ENCODE peak calls at places on chromosomes 4 and X, in nine cellular contexts. Q is testis, D is heart right ventricle, T is adrenal gland, W is GM23338, M is SK-N-SH, E is psoas muscle, G is left ventricle myocardium inferior, L is heart left ventricle. R is an unnamed sample.
A peak's percentile ranks its signal among the peaks of the same experiment; 100 is the strongest.

GRCh38 chr4:178311992-178312391 is 869.8 kb upstream of the AGA start:
- DNase-seq in Q (no peak), T (no peak), L (no peak), W (no peak), M (no peak), G (no peak), D (no peak), E (no peak), R (no peak)

GRCh38 chrX:118497180-118497814 is 1.7 kb downstream of the DOCK11 start:
- DNase-seq in L (no peak), T (no peak), M (no peak), G (no peak), Q (no peak), E (no peak), W (no peak), D (no peak), R (no peak)

GRCh38 chrX:27555514-27555913 is 34.6 kb upstream of the DCAF8L2 start:
- DNase-seq in E (no peak), D (no peak), W (peak; percentile 54), Q (no peak), M (peak; percentile 11), L (no peak), T (no peak), G (no peak), R (no peak)

GRCh38 chr4:40845136-40845910 is 95.6 kb downstream of the NSUN7 start:
- DNase-seq in L (no peak), Q (no peak), G (no peak), E (no peak), D (no peak), T (no peak), W (no peak), M (no peak), R (no peak)

GRCh38 chr4:6322067-6322760 is 52.6 kb downstream of the WFS1 start:
- DNase-seq in G (no peak), T (no peak), E (peak; percentile 37), M (no peak), W (no peak), D (no peak), L (no peak), Q (no peak), R (no peak)

GRCh38 chr4:137367608-137368007 is 164.7 kb downstream of the PCDH18 start:
- DNase-seq in T (no peak), M (no peak), W (no peak), D (no peak), Q (no peak), E (no peak), L (no peak), G (no peak), R (no peak)

GRCh38 chr4:186473933-186474332 is 81.4 kb downstream of the MTNR1A start:
- DNase-seq in G (no peak), E (no peak), M (no peak), Q (no peak), D (no peak), T (no peak), L (no peak), W (no peak), R (no peak)

GRCh38 chr4:189202182-189202868 is 738.3 kb upstream of the FRG1 start:
- DNase-seq in E (peak; percentile 83), D (peak; percentile 69), L (peak; percentile 51), G (peak; percentile 66), M (peak; percentile 45), Q (peak; percentile 63), T (peak; percentile 53), W (peak; percentile 68), R (peak; percentile 75)

GRCh38 chrX:38561951-38562719 is 793 bp downstream of the TSPAN7 start:
- DNase-seq in E (peak; percentile 62), G (peak; percentile 16), W (peak; percentile 44), T (peak; percentile 44), D (peak; percentile 21), Q (peak; percentile 19), M (peak; percentile 54), L (peak; percentile 30), R (no peak)

GRCh38 chr4:87901426-87901825 is 68.7 kb downstream of the MEPE start:
- DNase-seq in M (peak; percentile 52), T (no peak), D (no peak), Q (no peak), E (no peak), W (no peak), G (no peak), L (no peak), R (no peak)

GRCh38 chrX:140091276-140091886 is 126.1 kb upstream of the CXorf66 start:
- DNase-seq in D (peak; percentile 21), E (peak; percentile 51), W (peak; percentile 51), Q (peak; percentile 41), L (no peak), T (peak; percentile 47), G (peak; percentile 25), M (peak; percentile 39), R (no peak)

GRCh38 chrX:44431206-44431605 is 87.7 kb upstream of the EFHC2 start:
- DNase-seq in L (no peak), T (no peak), W (no peak), D (no peak), G (no peak), E (no peak), Q (no peak), M (no peak), R (no peak)

GRCh38 chrX:39759526-39760224 is 338.1 kb downstream of the BCOR start:
- DNase-seq in Q (peak; percentile 36), L (no peak), E (no peak), D (peak; percentile 27), W (no peak), M (peak; percentile 39), G (peak; percentile 23), T (peak; percentile 34), R (no peak)

GRCh38 chr4:102321260-102321991 is 23.9 kb downstream of the SLC39A8 start:
- DNase-seq in D (no peak), T (no peak), E (no peak), Q (no peak), G (no peak), W (peak; percentile 34), L (no peak), M (no peak), R (no peak)

GRCh38 chr4:102326951-102327350 is 18.3 kb downstream of the SLC39A8 start:
- DNase-seq in E (no peak), W (no peak), L (no peak), T (no peak), D (no peak), M (no peak), G (no peak), Q (no peak), R (no peak)

GRCh38 chr4:102322736-102323135 is 22.5 kb downstream of the SLC39A8 start:
- DNase-seq in L (no peak), M (no peak), E (no peak), Q (no peak), G (no peak), D (no peak), W (peak; percentile 67), T (no peak), R (no peak)

GRCh38 chr4:102328045-102328444 is 17.2 kb downstream of the SLC39A8 start:
- DNase-seq in E (no peak), T (no peak), L (no peak), M (no peak), Q (no peak), G (no peak), D (no peak), W (no peak), R (no peak)

GRCh38 chr4:102324725-102325124 is 20.6 kb downstream of the SLC39A8 start:
- DNase-seq in G (no peak), M (no peak), T (no peak), D (no peak), L (no peak), Q (no peak), E (no peak), W (no peak), R (no peak)
- TF ChIP-seq CTCF in G (no peak), M (no peak), T (no peak), D (no peak), L (no peak), Q (no peak), E (no peak), W (no peak), R (no peak)

GRCh38 chrX:10818651-10819050 is 198.3 kb upstream of the MID1 start:
- DNase-seq in W (no peak), M (no peak), D (no peak), E (no peak), G (no peak), L (no peak), Q (no peak), T (no peak), R (no peak)

GRCh38 chrX:10821293-10821692 is 200.9 kb upstream of the MID1 start:
- DNase-seq in T (no peak), G (no peak), M (no peak), E (no peak), W (no peak), L (no peak), Q (no peak), D (no peak), R (no peak)

DNA sequence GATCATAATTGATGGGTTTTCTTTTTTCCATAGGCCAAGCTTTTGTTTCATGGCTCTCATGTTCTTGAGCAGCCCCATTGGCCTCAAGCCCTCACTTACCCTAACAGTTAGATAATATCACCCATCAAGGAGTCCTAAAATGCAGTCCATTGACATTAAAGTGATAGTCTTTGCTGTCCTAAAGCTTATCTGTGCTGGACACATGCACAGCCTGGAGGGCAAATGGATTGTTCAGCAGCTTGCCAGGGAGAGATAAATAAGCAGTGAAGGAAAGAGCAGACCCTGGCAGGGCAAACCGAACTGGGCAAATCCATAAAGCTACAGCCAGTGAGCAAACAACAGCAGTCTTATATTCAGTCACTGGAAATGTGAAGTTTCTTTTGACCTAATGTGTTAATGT is 199.6 kb upstream of the MID1 start:
- DNase-seq in W (no peak), D (no peak), Q (no peak), T (no peak), M (peak; percentile 42), L (no peak), G (no peak), E (no peak), R (no peak)
- H3K27me3 ChIP-seq in W (no peaks in the 10 kb centered on the region), D (no peaks in the 10 kb centered on the region), Q (no peaks in the 10 kb centered on the region), T (no peaks in the 10 kb centered on the region), M (no peaks in the 10 kb centered on the region), L (no peaks in the 10 kb centered on the region), G (no peaks in the 10 kb centered on the region), E (peaks cover 8% of the 10 kb centered on the region), R (no peaks in the 10 kb centered on the region)

GRCh38 chr4:48247142-48247877 is 22.3 kb downstream of the TEC start:
- DNase-seq in E (no peak), T (no peak), W (no peak), D (no peak), L (no peak), Q (no peak), M (no peak), G (no peak), R (no peak)
- H3K27ac ChIP-seq in E (no peak overlapping the region), T (no peak overlapping the region), W (no peak overlapping the region), D (no peak overlapping the region), L (no peak overlapping the region), Q (peak overlapping the region; percentile 1), M (no peak overlapping the region), G (no peak overlapping the region), R (no peak overlapping the region)

DNA sequence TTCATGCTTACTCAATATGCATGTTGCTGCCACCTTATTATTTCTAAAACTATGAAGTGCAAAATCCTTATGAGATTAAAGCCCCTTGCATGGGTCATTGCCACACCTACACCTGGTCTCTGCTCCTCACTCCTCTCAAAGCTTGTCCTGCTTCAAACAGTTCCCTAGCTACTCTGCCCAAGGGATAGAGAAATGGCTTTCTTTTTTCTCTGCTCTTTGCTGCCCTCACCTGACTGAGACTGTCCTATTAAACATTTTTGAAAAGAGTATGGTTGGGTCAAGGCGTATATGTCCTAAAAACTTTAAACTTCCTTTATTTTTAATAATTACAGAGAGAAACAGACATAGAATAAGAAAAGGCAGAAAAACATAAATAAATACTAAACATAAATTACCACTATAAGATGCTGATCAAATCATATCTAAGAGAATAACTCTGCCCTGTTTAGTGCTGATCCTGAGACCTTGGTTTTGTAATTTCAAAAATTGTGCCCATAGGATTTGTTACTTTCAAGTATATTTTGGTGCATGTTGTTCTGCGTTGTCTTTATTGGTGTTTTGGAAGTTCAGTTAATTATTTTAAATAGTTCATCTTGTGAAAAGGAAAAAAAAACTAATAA is 704.9 kb upstream of the PABPC4L start:
- DNase-seq in D (no peak), G (no peak), W (peak; percentile 70), T (no peak), E (no peak), Q (peak; percentile 20), L (no peak), M (peak; percentile 2), R (no peak)
- TF ChIP-seq CTCF in D (no peak), G (peak; percentile 10), W (peak; percentile 66), T (peak; percentile 7), E (no peak), Q (no peak), L (peak; percentile 32), M (peak; percentile 63), R (no peak)

R was measured in ascending aorta.